ENCODE peak calls at places on chromosome 11, in five cellular contexts. N is IMR-90, B is spleen, C is testis, E is esophagus squamous epithelium. I is an unnamed sample. For H3K4me1, the result is how much of the 10 kb centered on the place peaks cover.

GRCh38 chr11:3914807-3915206 is 59.3 kb downstream of the STIM1 start:
- DNase-seq in N (no peak), B (no peak), E (no peak), C (no peak), I (no peak)

GRCh38 chr11:124600924-124601323 is 10.3 kb upstream of the PANX3 start:
- DNase-seq in E (no peak), B (no peak), N (no peak), C (no peak), I (no peak)

GRCh38 chr11:71370895-71371673 is 77.1 kb downstream of the DHCR7 start:
- DNase-seq in E (no peak), B (no peak), N (no peak), C (no peak), I (no peak)

GRCh38 chr11:9687736-9688494 is 24.0 kb downstream of the SWAP70 start:
- DNase-seq in N (peak), B (no peak), C (no peak), E (no peak), I (peak)

GRCh38 chr11:5846689-5847088 is 5.0 kb upstream of the OR52E6 start:
- DNase-seq in E (no peak), C (no peak), N (no peak), B (no peak), I (no peak)

GRCh38 chr11:12125609-12126149 is 15.3 kb downstream of the MICAL2 start:
- DNase-seq in B (no peak), N (peak), C (no peak), E (no peak), I (peak)

GRCh38 chr11:69669486-69669885 is 5.7 kb downstream of the LTO1 start:
- DNase-seq in C (no peak), N (no peak), B (peak), E (no peak), I (no peak)

GRCh38 chr11:98793276-98793675 is 227.5 kb upstream of the CNTN5 start:
- DNase-seq in E (no peak), C (no peak), B (no peak), N (no peak), I (no peak)

GRCh38 chr11:2096919-2097301 is 42.3 kb downstream of the IGF2 start:
- DNase-seq in E (no peak), C (peak), N (no peak), B (peak), I (no peak)

GRCh38 chr11:70423523-70424505 is 25.5 kb downstream of the CTTN start:
- DNase-seq in N (peak), C (no peak), E (no peak), B (no peak), I (no peak)

GRCh38 chr11:130212431-130212961 is 52.9 kb downstream of the ST14 start:
- DNase-seq in N (no peak), C (peak), E (no peak), B (peak), I (peak)

GRCh38 chr11:81368192-81368591 is 1365.5 kb downstream of the FAM181B start:
- DNase-seq in B (peak), C (no peak), E (no peak), N (no peak), I (no peak)

GRCh38 chr11:129743029-129743846 is 72.4 kb upstream of the TMEM45B start:
- DNase-seq in E (no peak), N (no peak), C (no peak), B (peak), I (no peak)

GRCh38 chr11:110186867-110187266 is 93.7 kb downstream of the ZC3H12C start:
- DNase-seq in B (no peak), N (no peak), E (no peak), C (no peak), I (no peak)

GRCh38 chr11:10356161-10356560 is 51.3 kb downstream of the ADM start:
- DNase-seq in E (no peak), N (no peak), C (no peak), B (no peak), I (no peak)

GRCh38 chr11:30015725-30016449 is 943 bp downstream of the KCNA4 start:
- DNase-seq in N (no peak), B (no peak), C (no peak), E (no peak), I (no peak)

GRCh38 chr11:10744206-10744605 is 6.8 kb upstream of the CTR9 start:
- DNase-seq in B (no peak), E (no peak), N (no peak), C (no peak), I (no peak)

GRCh38 chr11:111930472-111930871 is 6.7 kb upstream of the DIXDC1 start:
- DNase-seq in B (no peak), C (no peak), E (no peak), N (no peak), I (no peak)

GRCh38 chr11:69301491-69302401 is 7.8 kb downstream of the MYEOV start:
- DNase-seq in E (no peak), B (no peak), C (no peak), N (peak), I (no peak)

GRCh38 chr11:27412192-27412691 is 49.2 kb upstream of the CCDC34 start:
- DNase-seq in E (no peak), C (no peak), N (no peak), B (no peak), I (no peak)

GRCh38 chr11:34986883-34987525 is 70.6 kb downstream of the PDHX start:
- DNase-seq in B (no peak), C (no peak), N (no peak), E (no peak), I (no peak)

GRCh38 chr11:2927851-2928604 is 1.2 kb downstream of the PHLDA2 start:
- DNase-seq in N (peak), E (no peak), C (no peak), B (peak), I (peak)

GRCh38 chr11:21965221-21965620 is 227.7 kb upstream of the ANO5 start:
- DNase-seq in B (no peak), N (no peak), C (no peak), E (no peak), I (no peak)

DNA sequence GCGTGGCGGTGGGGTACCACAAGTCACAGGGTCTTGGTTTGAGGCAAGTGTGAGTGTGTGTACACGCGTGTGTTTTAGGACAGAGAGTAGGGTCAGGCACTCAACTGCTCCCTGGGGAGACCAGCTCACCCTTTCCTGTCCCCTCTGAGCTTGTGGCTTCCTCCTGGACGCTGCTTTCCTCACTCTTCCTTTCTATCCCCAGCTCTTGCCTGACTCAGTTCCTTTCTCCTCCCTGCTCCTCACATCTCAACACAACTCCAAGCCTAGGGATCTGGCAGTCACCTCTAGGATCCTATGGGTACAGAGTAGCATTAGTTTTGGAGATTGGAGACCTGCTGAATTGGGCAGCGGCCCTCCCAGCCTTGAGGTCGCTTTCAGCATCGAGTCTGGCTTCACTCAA is 4.1 kb downstream of the CLCF1 start:
- DNase-seq in N (no peak), C (no peak), B (no peak), E (no peak), I (no peak)
- H3K4me1 ChIP-seq in N (half or more), C (under half), B (half or more), E (half or more), I (under half)

DNA sequence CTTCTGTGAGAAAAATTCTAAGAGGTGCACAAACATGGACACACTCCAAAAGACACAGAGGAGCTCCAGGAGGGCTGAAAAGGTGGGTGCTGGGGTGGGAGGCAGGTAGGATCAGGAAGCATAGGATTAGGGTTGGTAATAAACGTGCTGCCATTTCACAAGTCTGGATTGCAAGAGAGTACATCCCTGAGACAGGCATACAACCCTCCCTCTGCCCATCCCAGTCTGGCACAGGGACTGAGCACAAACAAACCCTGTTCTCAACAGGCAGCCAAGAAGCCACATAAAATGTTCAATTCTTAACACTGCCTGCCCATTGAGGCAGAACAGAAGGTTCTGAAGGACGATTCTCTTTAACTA is 18.5 kb downstream of the SLC35F2 start:
- DNase-seq in E (no peak), C (no peak), N (no peak), B (no peak), I (no peak)
- H3K27ac ChIP-seq in E (peak), C (no peak), N (peak), B (no peak), I (no peak)

GRCh38 chr11:65884716-65885092 is 3.6 kb downstream of the FIBP start:
- DNase-seq in E (no peak), C (peak), N (peak), B (peak), I (peak)
- TF ChIP-seq POLR2A in E (no peak), C (no peak), N (no peak), B (no peak), I (no peak)

GRCh38 chr11:16338397-16338796 is 17.9 kb downstream of the SOX6 start:
- DNase-seq in N (peak), C (no peak), B (no peak), E (no peak), I (no peak)

GRCh38 chr11:16346975-16347374 is 9.4 kb downstream of the SOX6 start:
- DNase-seq in B (no peak), C (no peak), N (peak), E (no peak), I (no peak)

GRCh38 chr11:16337421-16338213 is 18.7 kb downstream of the SOX6 start:
- DNase-seq in B (no peak), E (no peak), C (no peak), N (no peak), I (no peak)

GRCh38 chr11:16336721-16337120 is 19.6 kb downstream of the SOX6 start:
- DNase-seq in B (no peak), E (no peak), C (no peak), N (no peak), I (no peak)

GRCh38 chr11:16341853-16342252 is 14.5 kb downstream of the SOX6 start:
- DNase-seq in E (no peak), C (no peak), B (no peak), N (no peak), I (no peak)
- H3K4me1 ChIP-seq in E (under half), C (under half), B (under half), N (under half), I (under half)

DNA sequence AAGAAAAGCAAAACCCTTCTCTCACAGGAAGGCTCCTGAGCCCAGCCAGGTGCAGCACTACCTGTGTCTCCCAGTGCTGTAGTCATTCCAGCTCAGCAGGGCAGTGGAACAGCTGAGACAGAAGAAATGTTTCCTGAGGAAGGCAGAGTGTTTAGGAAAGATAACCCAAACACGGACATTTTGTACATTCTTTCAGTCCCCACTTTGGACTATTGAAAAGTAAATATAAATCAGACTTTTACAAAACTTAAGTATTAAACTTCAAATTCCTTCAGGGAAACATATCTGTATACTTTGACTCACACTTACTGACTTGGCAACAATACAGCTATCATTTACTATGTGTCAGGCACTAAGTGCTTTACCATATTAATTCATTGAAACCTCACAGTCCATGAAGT is 40.4 kb downstream of the RRAS2 start:
- DNase-seq in N (peak), B (no peak), C (no peak), E (no peak), I (no peak)
- H3K27ac ChIP-seq in N (no peak), B (no peak), C (no peak), E (no peak), I (no peak)

GRCh38 chr11:65851083-65851579 is 6.8 kb downstream of the CFL1 start:
- DNase-seq in N (no peak), C (no peak), B (no peak), E (no peak), I (no peak)
- TF ChIP-seq POLR2A in N (peak), C (no peak), B (no peak), E (no peak), I (no peak)

GRCh38 chr11:121464352-121464946 is 11.7 kb upstream of the SORL1-AS1 start:
- DNase-seq in N (peak), B (peak), E (no peak), C (peak), I (peak)

GRCh38 chr11:121459413-121460041 is 6.8 kb upstream of the SORL1-AS1 start:
- DNase-seq in C (no peak), N (no peak), B (no peak), E (no peak), I (no peak)

GRCh38 chr11:121463689-121464335 is 11.0 kb upstream of the SORL1-AS1 start:
- DNase-seq in C (no peak), N (no peak), E (no peak), B (no peak), I (no peak)

GRCh38 chr11:121460941-121461514 is 8.3 kb upstream of the SORL1-AS1 start:
- DNase-seq in B (no peak), C (no peak), N (no peak), E (no peak), I (no peak)

DNA sequence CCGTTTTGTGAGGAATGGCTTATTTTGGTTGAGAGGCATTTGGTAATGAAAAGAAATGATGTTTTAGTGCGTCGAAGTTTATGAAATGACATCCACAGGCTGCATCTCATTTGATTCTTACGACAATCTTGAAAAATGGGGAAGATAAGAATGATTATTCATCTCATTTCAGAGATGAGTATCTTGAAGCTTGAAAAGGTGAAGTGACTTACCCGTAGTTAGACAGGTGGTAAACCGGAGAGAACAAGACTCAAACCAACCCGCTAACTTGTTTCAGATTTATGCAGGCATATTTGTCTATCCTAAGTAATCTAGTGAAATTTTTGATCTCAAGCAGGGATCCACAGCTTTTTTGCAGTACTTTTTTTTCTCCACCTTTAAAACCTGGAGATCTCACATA is 9.1 kb upstream of the SORL1-AS1 start:
- DNase-seq in N (no peak), C (no peak), B (no peak), E (no peak), I (no peak)
- H3K4me1 ChIP-seq in N (under half), C (under half), B (half or more), E (under half), I (under half)

GRCh38 chr11:44568706-44569473 is 3.4 kb downstream of the CD82 start:
- DNase-seq in N (peak), B (peak), E (peak), C (peak), I (peak)
- H3K27ac ChIP-seq in N (peak), B (peak), E (peak), C (no peak), I (no peak)

DNA sequence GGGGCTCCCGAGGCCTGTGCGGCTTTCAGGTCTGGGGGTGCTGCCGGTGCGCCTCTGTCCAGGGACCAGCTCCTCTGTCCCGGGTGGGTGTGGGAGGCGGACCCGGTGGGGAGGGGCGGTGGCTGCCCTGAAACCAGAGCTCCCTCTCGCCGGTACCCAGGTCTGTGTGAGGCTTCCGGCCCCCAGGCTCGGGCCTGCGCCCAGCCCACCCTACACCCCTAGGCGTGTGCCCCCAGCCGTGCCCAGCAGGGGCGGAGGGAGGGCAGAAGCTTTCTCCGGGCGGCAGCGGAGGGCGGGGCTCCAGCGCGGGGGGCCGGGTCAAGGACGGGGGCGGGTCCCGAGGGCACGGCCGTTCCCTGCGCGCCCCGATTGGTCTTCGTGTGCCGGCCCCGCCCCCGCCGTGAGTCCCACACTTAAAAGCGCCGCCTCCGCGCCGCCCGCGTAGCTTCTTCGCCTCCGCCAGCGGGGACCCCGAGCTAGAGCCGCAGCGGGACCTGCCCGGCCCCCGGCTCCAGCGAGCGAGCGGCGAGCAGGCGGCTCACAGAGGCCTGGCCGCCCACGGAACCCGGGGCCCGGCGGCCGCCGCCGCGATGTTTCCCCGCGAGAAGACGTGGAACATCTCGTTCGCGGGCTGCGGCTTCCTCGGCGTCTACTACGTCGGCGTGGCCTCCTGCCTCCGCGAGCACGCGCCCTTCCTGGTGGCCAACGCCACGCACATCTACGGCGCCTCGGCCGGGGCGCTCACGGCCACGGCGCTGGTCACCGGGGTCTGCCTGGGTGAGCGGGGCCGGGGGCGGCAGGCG is 616 bp downstream of the PNPLA2 start:
- DNase-seq in B (peak), C (peak), E (peak), N (peak), I (peak)
- TF ChIP-seq POLR2A in B (peak), C (no peak), E (no peak), N (peak), I (peak)

I was measured in body of pancreas.